ENCODE peak calls at places on chromosomes 5 and 9, in four cellular contexts. N, O, U and R are unnamed samples.

GRCh38 chr9:15222313-15222712 is 84.7 kb downstream of the TTC39B start:
- DNase-seq in U (no peak), O (no peak), N (no peak), R (no peak)

GRCh38 chr9:129408535-129409215 is 212.2 kb downstream of the C9orf50 start:
- DNase-seq in O (no peak), N (no peak), U (peak; percentile 30), R (no peak)

GRCh38 chr9:87479801-87480201 is 17.9 kb upstream of the DAPK1 start:
- DNase-seq in O (peak; percentile 68), U (no peak), N (no peak), R (no peak)

GRCh38 chr9:36204906-36205547 is 14.3 kb downstream of the CLTA start:
- DNase-seq in O (no peak), U (no peak), N (no peak), R (no peak)

GRCh38 chr9:4585135-4585534 is 77.0 kb upstream of the PLPP6 start:
- DNase-seq in O (no peak), U (no peak), N (no peak), R (no peak)

GRCh38 chr5:51386916-51387853 is 3.9 kb downstream of the ISL1 start:
- DNase-seq in O (no peak), N (no peak), U (no peak), R (no peak)

GRCh38 chr5:134101686-134102439 is 12.6 kb upstream of the TCF7 start:
- DNase-seq in N (peak; percentile 85), O (no peak), U (peak; percentile 48), R (peak; percentile 75)

GRCh38 chr9:115042781-115043509 is 75.0 kb downstream of the TNC start:
- DNase-seq in O (peak; percentile 75), N (no peak), U (no peak), R (no peak)

GRCh38 chr5:132770476-132771159 is 6.4 kb downstream of the SEPTIN8 start:
- DNase-seq in N (peak; percentile 34), O (no peak), U (no peak), R (no peak)

GRCh38 chr5:134577022-134577795 is 51.7 kb downstream of the JADE2 start:
- DNase-seq in O (no peak), U (no peak), N (no peak), R (no peak)

GRCh38 chr9:38435526-38435925 is 11.3 kb upstream of the IGFBPL1 start:
- DNase-seq in O (no peak), U (no peak), N (no peak), R (no peak)

GRCh38 chr5:23473915-23474679 is 33.3 kb upstream of the PRDM9 start:
- DNase-seq in U (no peak), N (no peak), O (no peak), R (no peak)

GRCh38 chr5:105754056-105754455 is 1916.7 kb downstream of the EFNA5 start:
- DNase-seq in U (no peak), O (no peak), N (no peak), R (no peak)

GRCh38 chr5:173452098-173452497 is 123.9 kb upstream of the STC2 start:
- DNase-seq in U (no peak), N (no peak), O (no peak), R (no peak)

GRCh38 chr5:115577329-115577728 is 24.9 kb downstream of the TICAM2 start:
- DNase-seq in U (no peak), O (no peak), N (no peak), R (no peak)

GRCh38 chr5:113489299-113489698 is 1.0 kb upstream of the MCC start:
- DNase-seq in O (no peak), N (no peak), U (no peak), R (peak; percentile 9)

GRCh38 chr5:143491644-143492043 is 88.2 kb upstream of the NR3C1 start:
- DNase-seq in O (no peak), U (no peak), N (no peak), R (no peak)

GRCh38 chr9:33168941-33169544 is 1.9 kb upstream of the B4GALT1 start:
- DNase-seq in O (no peak), N (no peak), U (no peak), R (no peak)

GRCh38 chr5:136132087-136132486 is 558 bp upstream of the SMAD5 start:
- DNase-seq in U (peak; percentile 38), N (peak; percentile 48), O (peak; percentile 65), R (peak; percentile 50)

GRCh38 chr5:93250431-93250830 is 330.6 kb downstream of the NR2F1-AS1 start:
- DNase-seq in O (no peak), N (no peak), U (no peak), R (no peak)

GRCh38 chr5:96288845-96289185 is 144.2 kb downstream of the PCSK1 start:
- DNase-seq in O (no peak), U (no peak), N (no peak), R (no peak)

GRCh38 chr5:51384281-51384840 is 1.1 kb downstream of the ISL1 start:
- DNase-seq in U (no peak), N (no peak), O (no peak), R (no peak)

GRCh38 chr5:163916376-163916775 is 411.0 kb downstream of the MAT2B start:
- DNase-seq in O (no peak), U (no peak), N (peak; percentile 74), R (no peak)

GRCh38 chr5:126694403-126694802 is 82.5 kb upstream of the LMNB1 start:
- DNase-seq in U (no peak), O (no peak), N (no peak), R (no peak)

GRCh38 chr5:124906339-124907097 is 160.1 kb upstream of the ZNF608 start:
- DNase-seq in O (peak; percentile 87), U (peak; percentile 68), N (peak; percentile 62), R (no peak)

GRCh38 chr5:159536626-159537025 is 206.3 kb upstream of the IL12B start:
- DNase-seq in U (no peak), N (no peak), O (no peak), R (no peak)

GRCh38 chr9:7394007-7394774 is 405.4 kb downstream of the DMAC1 start:
- DNase-seq in O (no peak), U (no peak), N (no peak), R (no peak)

DNA sequence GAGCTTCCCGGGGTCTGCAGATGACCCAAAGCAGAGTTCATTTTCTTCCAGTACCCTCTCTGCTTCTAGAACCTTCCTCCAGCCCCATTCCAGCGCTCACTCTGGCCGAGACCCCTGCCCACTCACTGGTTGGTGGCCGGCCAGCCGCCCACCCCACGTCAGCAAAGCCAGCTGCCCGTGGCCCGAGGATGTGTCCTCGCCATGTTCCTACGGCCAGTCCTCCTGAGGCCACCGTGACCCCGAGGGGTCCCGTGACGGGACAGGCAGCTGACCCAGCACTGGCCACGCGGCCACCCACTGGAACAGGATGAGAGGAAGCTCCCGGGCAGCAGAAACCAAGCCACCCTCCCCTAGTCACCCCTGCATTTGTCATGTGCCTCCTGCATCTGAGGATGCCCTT is 39.1 kb upstream of the SLC6A19 start:
- DNase-seq in O (no peak), N (no peak), U (no peak), R (no peak)
- H3K4me1 ChIP-seq in O (no peaks in the 10 kb centered on the region), N (peaks cover 26% of the 10 kb centered on the region), U (no peaks in the 10 kb centered on the region), R (no peaks in the 10 kb centered on the region)

DNA sequence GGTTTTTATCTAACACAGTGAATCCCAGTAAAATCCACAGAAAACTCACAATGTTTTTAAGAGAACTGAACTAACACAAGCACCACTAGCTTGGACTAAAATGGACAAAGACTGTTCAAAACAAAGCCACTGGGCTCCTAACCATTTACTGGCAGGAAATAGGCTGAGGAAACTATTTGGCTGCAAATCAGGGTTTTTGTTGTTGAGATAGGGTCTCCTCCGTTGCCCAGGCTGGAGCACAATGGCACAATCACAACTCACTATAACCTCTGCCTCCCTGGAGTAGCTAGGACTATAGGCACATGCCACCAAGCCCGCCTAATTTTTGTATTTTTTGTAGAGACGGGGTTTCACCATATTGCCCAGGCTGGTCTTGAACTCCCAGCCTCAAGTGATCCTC is 99.7 kb downstream of the THBS4 start:
- DNase-seq in O (no peak), N (no peak), U (no peak), R (no peak)
- H3K4me1 ChIP-seq in O (no peaks in the 10 kb centered on the region), N (no peaks in the 10 kb centered on the region), U (peaks cover 3% of the 10 kb centered on the region), R (peaks cover 83% of the 10 kb centered on the region)

GRCh38 chr9:134345737-134346136 is 19.5 kb downstream of the RXRA start:
- DNase-seq in O (no peak), N (no peak), U (no peak), R (no peak)
- H3K4me1 ChIP-seq in O (peaks cover 63% of the 10 kb centered on the region), N (peaks cover 96% of the 10 kb centered on the region), U (peaks cover 69% of the 10 kb centered on the region), R (peaks cover 15% of the 10 kb centered on the region)

GRCh38 chr5:34708777-34709176 is 52.6 kb downstream of the RAI14 start:
- DNase-seq in O (no peak), N (no peak), U (no peak), R (no peak)
- H3K4me1 ChIP-seq in O (peaks cover 26% of the 10 kb centered on the region), N (no peaks in the 10 kb centered on the region), U (peaks cover 5% of the 10 kb centered on the region), R (no peaks in the 10 kb centered on the region)

GRCh38 chr9:130662099-130662926 is 2.1 kb upstream of the PRDM12 start:
- DNase-seq in O (no peak), N (no peak), U (no peak), R (no peak)
- H3K4me1 ChIP-seq in O (peaks cover 67% of the 10 kb centered on the region), N (peaks cover 66% of the 10 kb centered on the region), U (peaks cover 8% of the 10 kb centered on the region), R (peaks cover 38% of the 10 kb centered on the region)

DNA sequence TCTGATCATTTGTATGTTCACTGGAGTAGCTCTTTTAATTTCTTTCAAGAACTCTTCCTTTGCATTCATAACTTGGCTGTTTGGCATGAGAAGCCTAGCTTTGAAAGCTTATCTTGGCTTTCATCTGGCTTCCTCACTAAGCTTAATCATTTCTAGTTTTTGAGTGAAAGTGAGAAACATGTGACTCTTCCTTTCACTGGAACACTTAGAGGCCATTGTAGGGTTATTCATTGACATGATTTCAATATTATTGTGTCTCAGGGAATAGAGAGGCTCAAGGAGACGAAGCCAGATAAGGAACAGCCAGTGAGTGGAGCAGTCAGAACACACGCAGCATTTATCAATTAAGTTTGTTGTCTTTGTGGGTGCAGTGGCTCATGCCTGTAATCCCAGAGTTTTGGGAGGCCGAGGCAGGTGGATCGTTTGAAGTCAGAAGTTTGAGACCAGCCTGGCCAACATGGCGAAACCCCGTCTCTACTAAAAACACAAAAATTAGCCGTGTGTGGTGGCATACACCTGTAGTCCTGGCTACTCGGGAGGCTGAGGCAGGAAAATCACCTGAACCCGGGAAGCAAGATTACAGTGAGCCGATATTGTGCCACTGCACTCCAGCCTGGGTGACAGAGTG is 98.3 kb downstream of the UGCG start:
- DNase-seq in N (no peak), O (no peak), U (no peak), R (no peak)
- H3K4me1 ChIP-seq in N (no peaks in the 10 kb centered on the region), O (no peaks in the 10 kb centered on the region), U (no peaks in the 10 kb centered on the region), R (peaks cover 9% of the 10 kb centered on the region)

GRCh38 chr9:134683714-134684374 is 42.2 kb downstream of the COL5A1 start:
- DNase-seq in U (peak; percentile 28), N (no peak), O (peak; percentile 86), R (no peak)
- H3K4me1 ChIP-seq in U (peaks cover 19% of the 10 kb centered on the region), N (peaks cover 16% of the 10 kb centered on the region), O (peaks cover 24% of the 10 kb centered on the region), R (no peaks in the 10 kb centered on the region)